ENCODE peak calls at places on chromosomes 13 and 19, in ten cellular contexts. M is NCI-H1092; Y is RPMI7951; X is choroid plexus epithelial cell; L is activated T-helper 1 cell treated with Interleukin-2 at 50 U/mL for 16 hours; Z is stimulated activated CD4-positive, alpha-beta T cell treated with anti-CD3 and anti-CD28 coated beads, TNF-alpha, amount 100 ng/mL, for 48 hours; N is cardiac muscle cell; T is mucosa of gallbladder; A is HFFc6; O is GM04503. D is an unnamed sample.

GRCh38 chr13:28320209-28320608 is 174.7 kb downstream of the FLT1 start:
- DNase-seq in M (no peak), L (no peak), N (no peak), X (no peak), A (no peak), Z (no peak), T (no peak), O (no peak), Y (no peak), D (no peak)

GRCh38 chr13:114121496-114122466 is 10.6 kb downstream of the RASA3 start:
- DNase-seq in Y (no peak), A (no peak), T (no peak), O (no peak), L (no peak), X (no peak), N (no peak), M (no peak), Z (no peak), D (no peak)

GRCh38 chr13:78875792-78876580 is 217.0 kb upstream of the OBI1 start:
- DNase-seq in O (no peak), Y (no peak), Z (no peak), T (no peak), X (no peak), L (no peak), N (no peak), M (no peak), A (no peak), D (no peak)

GRCh38 chr19:6963937-6964336 is 57.3 kb downstream of the MBD3L2B start:
- DNase-seq in A (no peak), L (peak; percentile 6), T (no peak), N (no peak), M (no peak), X (no peak), Y (no peak), O (no peak), Z (peak; percentile 43), D (no peak)

GRCh38 chr19:18379803-18380747 is 5.9 kb upstream of the GDF15 start:
- DNase-seq in Y (peak; percentile 67), A (peak; percentile 88), M (no peak), X (peak; percentile 80), T (peak; percentile 96), L (no peak), Z (no peak), N (no peak), O (peak; percentile 84), D (peak; percentile 83)

GRCh38 chr13:79079351-79079839 is 326.7 kb downstream of the RBM26 start:
- DNase-seq in M (no peak), Z (no peak), Y (no peak), N (no peak), T (no peak), L (no peak), X (no peak), A (no peak), O (no peak), D (peak; percentile 4)

GRCh38 chr13:66926851-66927524 is 303.1 kb downstream of the PCDH9 start:
- DNase-seq in Y (no peak), M (no peak), X (peak; percentile 50), L (no peak), N (no peak), Z (no peak), T (no peak), A (no peak), O (no peak), D (no peak)

GRCh38 chr19:56613639-56614038 is 18.5 kb downstream of the ZNF71 start:
- DNase-seq in N (no peak), L (no peak), X (no peak), M (no peak), O (no peak), T (no peak), Y (no peak), A (no peak), Z (no peak), D (no peak)

GRCh38 chr13:31038834-31039552 is 106.5 kb downstream of the TEX26 start:
- DNase-seq in X (peak; percentile 74), A (no peak), Z (no peak), N (no peak), O (no peak), L (no peak), M (no peak), Y (peak; percentile 77), T (no peak), D (no peak)

GRCh38 chr19:34184880-34185491 is 12.7 kb downstream of the LSM14A start:
- DNase-seq in L (no peak), O (peak; percentile 34), M (no peak), X (peak; percentile 37), Y (no peak), N (no peak), T (no peak), A (no peak), Z (no peak), D (no peak)

GRCh38 chr19:33450689-33451088 is 70.9 kb downstream of the PEPD start:
- DNase-seq in Z (no peak), M (no peak), O (no peak), Y (no peak), X (no peak), N (no peak), L (no peak), T (no peak), A (no peak), D (no peak)

GRCh38 chr19:21117041-21117907 is 24.6 kb upstream of the ZNF431 start:
- DNase-seq in A (peak; percentile 41), N (no peak), X (peak; percentile 39), O (no peak), Z (no peak), M (no peak), Y (no peak), T (no peak), L (no peak), D (peak; percentile 57)

GRCh38 chr19:39941615-39942507 is 7.4 kb upstream of the FCGBP start:
- DNase-seq in N (no peak), X (peak; percentile 87), O (no peak), T (no peak), A (no peak), Z (no peak), L (peak; percentile 21), Y (peak; percentile 72), M (no peak), D (no peak)

GRCh38 chr13:72284791-72285190 is 417.8 kb upstream of the DACH1 start:
- DNase-seq in Y (peak; percentile 37), L (no peak), M (no peak), O (no peak), T (no peak), N (no peak), Z (no peak), X (no peak), A (no peak), D (peak; percentile 24)

GRCh38 chr13:33276581-33276980 is 9.0 kb downstream of the STARD13 start:
- DNase-seq in T (no peak), O (no peak), Z (no peak), X (peak; percentile 49), M (no peak), L (no peak), A (no peak), N (no peak), Y (no peak), D (peak; percentile 26)

GRCh38 chr13:65292488-65292901 is 1937.6 kb downstream of the PCDH9 start:
- DNase-seq in X (peak; percentile 86), M (no peak), N (peak; percentile 18), Z (no peak), A (peak; percentile 79), O (no peak), Y (peak; percentile 0), L (no peak), T (no peak), D (peak; percentile 88)

GRCh38 chr19:7905298-7905697 is 1.6 kb downstream of the MAP2K7 start:
- DNase-seq in O (no peak), X (no peak), M (no peak), Y (no peak), L (no peak), T (no peak), A (no peak), Z (no peak), N (no peak), D (no peak)

GRCh38 chr13:47798906-47799305 is 202.2 kb downstream of the SUCLA2 start:
- DNase-seq in T (no peak), X (peak; percentile 72), A (no peak), O (no peak), Z (no peak), N (peak; percentile 5), Y (no peak), L (no peak), M (no peak), D (no peak)

GRCh38 chr13:99151516-99151915 is 49.1 kb upstream of the UBAC2 start:
- DNase-seq in M (no peak), Z (peak; percentile 8), N (no peak), O (peak; percentile 27), X (peak; percentile 50), L (no peak), T (no peak), A (peak; percentile 78), Y (peak; percentile 85), D (peak; percentile 94)

GRCh38 chr19:49327878-49328544 is 3.0 kb upstream of the SLC6A16 start:
- DNase-seq in T (no peak), A (peak; percentile 43), M (no peak), N (peak; percentile 16), O (no peak), X (peak; percentile 61), L (no peak), Y (peak; percentile 29), Z (no peak), D (peak; percentile 7)

GRCh38 chr13:50731400-50731799 is 112.1 kb downstream of the DLEU7 start:
- DNase-seq in O (peak; percentile 79), L (no peak), T (no peak), X (peak; percentile 83), A (peak; percentile 57), N (no peak), Y (peak; percentile 40), Z (no peak), M (no peak), D (peak; percentile 65)

GRCh38 chr19:38734176-38734425 is 10.2 kb downstream of the CAPN12 start:
- DNase-seq in L (no peak), Y (no peak), A (no peak), M (no peak), X (no peak), O (no peak), T (no peak), N (no peak), Z (no peak), D (no peak)

GRCh38 chr13:59776924-59777690 is 386.6 kb downstream of the DIAPH3 start:
- DNase-seq in L (no peak), Z (no peak), A (peak; percentile 84), X (peak; percentile 85), Y (peak; percentile 75), M (no peak), O (peak; percentile 67), N (no peak), T (no peak), D (peak; percentile 84)

GRCh38 chr13:94559201-94559795 is 36.7 kb downstream of the TGDS start:
- DNase-seq in M (no peak), N (no peak), X (no peak), A (no peak), O (no peak), Z (no peak), L (no peak), Y (no peak), T (no peak), D (no peak)

GRCh38 chr19:10292789-10293636 is 3.3 kb downstream of the ICAM5 start:
- DNase-seq in Y (peak; percentile 38), L (no peak), X (no peak), N (no peak), O (no peak), M (no peak), Z (no peak), T (no peak), A (no peak), D (no peak)

GRCh38 chr13:105147481-105147880 is 1388.0 kb downstream of the EFNB2 start:
- DNase-seq in Y (no peak), M (no peak), X (peak; percentile 22), N (no peak), T (no peak), A (no peak), O (no peak), Z (no peak), L (no peak), D (no peak)

GRCh38 chr13:40652588-40652940 is 13.9 kb downstream of the FOXO1 start:
- DNase-seq in M (no peak), Y (no peak), A (no peak), N (no peak), L (no peak), T (no peak), X (no peak), Z (no peak), O (no peak), D (no peak)

GRCh38 chr13:50129065-50129922 is 114.0 kb downstream of the KCNRG start:
- DNase-seq in Z (no peak), N (peak; percentile 7), O (no peak), M (no peak), T (no peak), A (no peak), L (no peak), X (peak; percentile 26), Y (no peak), D (no peak)